ENCODE peak calls at places on chromosomes 6 and 20, in four cellular contexts. M, Y, B and G are unnamed samples.

GRCh38 chr6:31004794-31005193 is 5.5 kb upstream of the MUC22 start:
- DNase-seq in M (no peak), Y (no peak), B (no peak), G (no peak)

GRCh38 chr6:41653642-41654432 is 15.6 kb downstream of the MDFI start:
- DNase-seq in M (no peak), Y (no peak), B (no peak), G (no peak)

GRCh38 chr6:36210886-36211595 is 14.5 kb downstream of the BRPF3 start:
- DNase-seq in M (no peak), Y (no peak), B (no peak), G (no peak)

GRCh38 chr6:30060634-30060981 is 457 bp upstream of the POLR1H start:
- DNase-seq in M (no peak), Y (no peak), B (peak), G (no peak)

GRCh38 chr6:32195902-32196681 is 3.6 kb upstream of the GPSM3 start:
- DNase-seq in M (peak), Y (peak), B (peak), G (no peak)

GRCh38 chr20:2657674-2658073 is 5.2 kb downstream of the NOP56 start:
- DNase-seq in M (no peak), Y (no peak), B (no peak), G (no peak)

GRCh38 chr20:39853664-39854063 is 835.4 kb downstream of the MAFB start:
- DNase-seq in M (peak), Y (no peak), B (peak), G (peak)

GRCh38 chr6:40997256-40997957 is 41.6 kb downstream of the UNC5CL start:
- DNase-seq in M (peak), Y (peak), B (peak), G (no peak)

GRCh38 chr20:24027229-24027628 is 38.6 kb upstream of the GGTLC1 start:
- DNase-seq in M (no peak), Y (no peak), B (no peak), G (no peak)

GRCh38 chr20:37994512-37994911 is 38.7 kb downstream of the TTI1 start:
- DNase-seq in M (no peak), Y (no peak), B (peak), G (peak)

GRCh38 chr6:8939615-8940014 is 504.3 kb upstream of the SLC35B3 start:
- DNase-seq in M (no peak), Y (no peak), B (no peak), G (no peak)

GRCh38 chr6:10684618-10685017 is 9.8 kb downstream of the C6orf52 start:
- DNase-seq in M (no peak), Y (no peak), B (no peak), G (no peak)

GRCh38 chr6:116144590-116144989 is 18.7 kb upstream of the COL10A1 start:
- DNase-seq in M (no peak), Y (no peak), B (peak), G (no peak)

GRCh38 chr6:2891768-2892170 is 11.3 kb downstream of the SERPINB9 start:
- DNase-seq in M (no peak), Y (no peak), B (no peak), G (no peak)

GRCh38 chr20:50572922-50573777 is 63.0 kb downstream of the PTPN1 start:
- DNase-seq in M (no peak), Y (no peak), B (peak), G (no peak)

GRCh38 chr6:138931660-138932059 is 56.4 kb downstream of the REPS1 start:
- DNase-seq in M (no peak), Y (no peak), B (no peak), G (no peak)

GRCh38 chr6:39932386-39932785 is 1.9 kb downstream of the MOCS1 start:
- DNase-seq in M (no peak), Y (no peak), B (no peak), G (no peak)

GRCh38 chr20:8842525-8842924 is 226.4 kb upstream of the PLCB4 start:
- DNase-seq in M (no peak), Y (no peak), B (no peak), G (no peak)

GRCh38 chr6:12414096-12414675 is 124.0 kb downstream of the EDN1 start:
- DNase-seq in M (no peak), Y (no peak), B (peak), G (no peak)

GRCh38 chr6:123575218-123575617 is 61.5 kb downstream of the TRDN start:
- DNase-seq in M (no peak), Y (no peak), B (no peak), G (no peak)

GRCh38 chr20:25277051-25277801 is 29.3 kb downstream of the PYGB start:
- DNase-seq in M (no peak), Y (no peak), B (no peak), G (no peak)

GRCh38 chr6:152313542-152314482 is 323.4 kb downstream of the SYNE1 start:
- DNase-seq in M (no peak), Y (no peak), B (peak), G (peak)

GRCh38 chr20:10511166-10511506 is 76.0 kb downstream of the SLX4IP start:
- DNase-seq in M (no peak), Y (no peak), B (no peak), G (no peak)
- H3K27ac ChIP-seq in M (no peak), Y (no peak), B (peak), G (peak)

GRCh38 chr20:4038676-4039075 is 23.3 kb upstream of the RNF24 start:
- DNase-seq in M (no peak), Y (no peak), B (no peak), G (no peak)
- H3K4me2 ChIP-seq in M (no peak), Y (no peak), B (no peak), G (no peak)

GRCh38 chr20:34472246-34472925 is 43.8 kb upstream of the DYNLRB1 start:
- DNase-seq in M (no peak), Y (no peak), B (peak), G (no peak)
- H4K8ac ChIP-seq in M (no peak), Y (no peak), B (no peak), G (no peak)

GRCh38 chr6:167485186-167485978 is 160.5 kb downstream of the TTLL2 start:
- DNase-seq in M (no peak), Y (no peak), B (no peak), G (no peak)
- H3K27ac ChIP-seq in M (no peak), Y (no peak), B (no peak), G (no peak)